ENCODE peak calls at places on chromosomes 7 and 10, in eight cellular contexts. O, P, Q, H, J, N, Z and W are unnamed samples.

GRCh38 chr10:71218046-71218832 is 5.9 kb downstream of the UNC5B start:
- DNase-seq in N (no peak), P (no peak), J (peak), Z (no peak), O (no peak), H (no peak), Q (no peak), W (peak)

GRCh38 chr10:86300931-86301330 is 65.7 kb downstream of the GRID1 start:
- DNase-seq in Z (no peak), H (no peak), O (no peak), P (no peak), N (no peak), Q (no peak), J (no peak), W (no peak)

GRCh38 chr7:107090452-107090851 is 45.9 kb downstream of the PRKAR2B start:
- DNase-seq in H (no peak), Q (no peak), P (no peak), O (no peak), J (no peak), Z (no peak), N (no peak), W (no peak)

GRCh38 chr7:75534727-75535307 is 42.7 kb downstream of the SPDYE5 start:
- DNase-seq in J (peak), Q (no peak), H (no peak), Z (peak), O (no peak), N (no peak), P (no peak), W (no peak)

GRCh38 chr7:90579181-90579688 is 16.9 kb upstream of the CDK14 start:
- DNase-seq in O (no peak), H (no peak), J (peak), P (no peak), Q (no peak), Z (peak), N (no peak), W (peak)

GRCh38 chr10:132398566-132398991 is 1.6 kb downstream of the PWWP2B start:
- DNase-seq in P (no peak), Z (no peak), O (no peak), N (no peak), H (no peak), Q (no peak), J (no peak), W (no peak)

GRCh38 chr10:35300063-35300699 is 36.1 kb upstream of the CCNY start:
- DNase-seq in N (no peak), J (peak), H (no peak), P (no peak), Q (no peak), Z (no peak), O (no peak), W (peak)

GRCh38 chr10:70368774-70369482 is 13.5 kb downstream of the LRRC20 start:
- DNase-seq in O (no peak), H (no peak), Z (no peak), Q (no peak), J (no peak), N (no peak), P (no peak), W (no peak)

GRCh38 chr7:68245688-68246087 is 1249.1 kb downstream of the TYW1 start:
- DNase-seq in Q (no peak), H (no peak), J (no peak), N (no peak), P (no peak), Z (no peak), O (no peak), W (no peak)

GRCh38 chr10:11242443-11243386 is 225.0 kb downstream of the CELF2 start:
- DNase-seq in N (peak), H (no peak), O (no peak), J (no peak), Z (no peak), P (no peak), Q (no peak), W (no peak)

GRCh38 chr7:1033546-1034145 is 10.7 kb upstream of the GPR146 start:
- DNase-seq in O (no peak), N (no peak), J (no peak), H (no peak), P (no peak), Q (no peak), Z (no peak), W (no peak)

GRCh38 chr7:7934127-7934526 is 34.5 kb upstream of the GLCCI1 start:
- DNase-seq in Z (no peak), Q (no peak), P (no peak), O (no peak), N (no peak), H (no peak), J (no peak), W (no peak)

GRCh38 chr7:13898957-13899670 is 90.4 kb downstream of the ETV1 start:
- DNase-seq in O (no peak), J (no peak), N (no peak), Z (no peak), Q (no peak), P (no peak), H (no peak), W (no peak)

GRCh38 chr7:157337316-157338149 is 729 bp downstream of the DNAJB6 start:
- DNase-seq in N (peak), Z (no peak), Q (peak), J (peak), P (peak), H (no peak), O (peak), W (peak)

GRCh38 chr7:26105206-26105605 is 46.8 kb upstream of the NFE2L3 start:
- DNase-seq in H (no peak), Z (no peak), N (no peak), Q (no peak), O (no peak), J (no peak), P (no peak), W (no peak)

GRCh38 chr7:17046666-17047065 is 164.9 kb upstream of the AGR3 start:
- DNase-seq in J (no peak), N (no peak), H (no peak), Z (no peak), P (no peak), Q (no peak), O (no peak), W (no peak)

GRCh38 chr7:311796-312195 is 21.8 kb downstream of the FOXL3 start:
- DNase-seq in O (no peak), P (no peak), N (no peak), Z (no peak), H (no peak), Q (no peak), J (no peak), W (peak)

GRCh38 chr7:134630237-134630636 is 16.4 kb upstream of the BPGM start:
- DNase-seq in P (no peak), Q (no peak), H (no peak), Z (no peak), N (no peak), O (no peak), J (no peak), W (no peak)

GRCh38 chr10:126972622-126973414 is 67.6 kb downstream of the DOCK1 start:
- DNase-seq in Z (no peak), N (no peak), P (no peak), J (peak), O (no peak), Q (no peak), H (no peak), W (peak)

GRCh38 chr10:118521415-118522117 is 73.9 kb downstream of the PRLHR start:
- DNase-seq in Q (no peak), Z (no peak), O (no peak), P (no peak), N (no peak), H (no peak), J (no peak), W (no peak)

GRCh38 chr7:94059747-94060146 is 55.6 kb upstream of the BET1 start:
- DNase-seq in N (no peak), O (no peak), J (peak), Z (no peak), Q (no peak), P (no peak), H (no peak), W (no peak)

GRCh38 chr10:110304394-110304779 is 333 bp downstream of the SMNDC1 start:
- DNase-seq in O (no peak), H (no peak), J (no peak), P (no peak), N (no peak), Z (no peak), Q (no peak), W (no peak)

GRCh38 chr10:119061926-119062325 is 18.7 kb downstream of the EIF3A start:
- DNase-seq in H (no peak), P (no peak), Z (no peak), Q (no peak), N (no peak), J (no peak), O (no peak), W (no peak)

GRCh38 chr7:2609001-2609411 is 22.8 kb upstream of the TTYH3 start:
- DNase-seq in N (peak), J (peak), Q (no peak), Z (peak), P (no peak), H (no peak), O (no peak), W (no peak)

GRCh38 chr7:149707448-149707886 is 65.9 kb downstream of the ZNF467 start:
- DNase-seq in N (no peak), Q (no peak), Z (no peak), J (no peak), P (no peak), H (no peak), O (no peak), W (peak)

GRCh38 chr7:73811760-73812168 is 19.0 kb upstream of the CLDN4 start:
- DNase-seq in Q (peak), N (peak), P (peak), H (no peak), Z (no peak), J (peak), O (peak), W (peak)